ENCODE peak calls at places on chromosomes 2 and 18, in six cellular contexts. M is IMR-90, H is fibroblast of lung, T is PC-3, Z is HCT116, L is K562. X is an unnamed sample. For H3K4me1, the result is how much of the 10 kb centered on the place peaks cover.

GRCh38 chr2:105553538-105554196 is 154.8 kb upstream of the FHL2 start:
- DNase-seq in T (peak), L (no peak), H (peak), M (peak), Z (no peak), X (peak)

GRCh38 chr2:562391-563364 is 114.5 kb downstream of the TMEM18 start:
- DNase-seq in M (no peak), T (no peak), Z (no peak), H (no peak), L (no peak), X (no peak)

GRCh38 chr2:64730551-64731305 is 77.0 kb upstream of the SERTAD2 start:
- DNase-seq in H (peak), M (peak), L (no peak), T (peak), Z (no peak), X (peak)

GRCh38 chr18:22170421-22171262 is 1.3 kb downstream of the GATA6 start:
- DNase-seq in T (peak), H (peak), Z (no peak), M (peak), L (no peak), X (peak)

GRCh38 chr2:149226790-149227189 is 103.6 kb upstream of the LYPD6 start:
- DNase-seq in L (no peak), H (no peak), M (no peak), Z (no peak), T (peak), X (no peak)

GRCh38 chr2:163594572-163594971 is 141.2 kb downstream of the FIGN start:
- DNase-seq in H (peak), T (no peak), Z (no peak), L (no peak), M (no peak), X (no peak)

GRCh38 chr2:120373424-120373823 is 27.5 kb downstream of the INHBB start:
- DNase-seq in H (no peak), L (no peak), Z (no peak), M (no peak), T (no peak), X (no peak)

GRCh38 chr2:88575051-88575450 is 52.2 kb downstream of the EIF2AK3 start:
- DNase-seq in Z (no peak), M (peak), H (no peak), L (no peak), T (no peak), X (peak)

GRCh38 chr2:216596986-216597509 is 36.2 kb upstream of the IGFBP2 start:
- DNase-seq in M (no peak), L (no peak), Z (no peak), H (peak), T (peak), X (peak)

GRCh38 chr2:74740395-74741075 is 86.5 kb downstream of the SEMA4F start:
- DNase-seq in T (peak), H (peak), Z (peak), L (no peak), M (peak), X (peak)

GRCh38 chr18:36688020-36688965 is 140.5 kb downstream of the TPGS2 start:
- DNase-seq in M (peak), H (peak), Z (peak), L (peak), T (peak), X (no peak)

GRCh38 chr2:75560768-75561565 is at the start of gene EVA1A:
- DNase-seq in T (peak), L (no peak), Z (no peak), M (peak), H (peak), X (peak)

GRCh38 chr2:240742602-240743095 is 51.0 kb downstream of the AQP12A start:
- DNase-seq in T (no peak), H (no peak), L (no peak), M (no peak), Z (no peak), X (no peak)

GRCh38 chr2:64296150-64296500 is 151.9 kb upstream of the PELI1 start:
- DNase-seq in L (no peak), T (no peak), M (no peak), Z (no peak), H (no peak), X (no peak)

GRCh38 chr2:219457784-219458369 is 23.2 kb downstream of the SPEG start:
- DNase-seq in L (no peak), H (no peak), T (peak), M (no peak), Z (no peak), X (no peak)

GRCh38 chr2:157784169-157784822 is 91.8 kb downstream of the ACVR1 start:
- DNase-seq in M (peak), H (peak), L (no peak), T (peak), Z (no peak), X (peak)

GRCh38 chr2:157779794-157780193 is 96.3 kb downstream of the ACVR1 start:
- DNase-seq in M (no peak), L (no peak), H (no peak), T (no peak), Z (no peak), X (no peak)

GRCh38 chr2:157780211-157780610 is 95.9 kb downstream of the ACVR1 start:
- DNase-seq in T (no peak), Z (no peak), H (no peak), L (no peak), M (no peak), X (no peak)

GRCh38 chr2:157783180-157783579 is 93.0 kb downstream of the ACVR1 start:
- DNase-seq in L (no peak), H (no peak), Z (no peak), M (no peak), T (no peak), X (no peak)

GRCh38 chr2:157782057-157782845 is 93.9 kb downstream of the ACVR1 start:
- DNase-seq in T (peak), Z (no peak), H (peak), L (peak), M (peak), X (peak)
- H3K4me1 ChIP-seq in T (under half), Z (under half), H (under half), L (under half), M (under half), X (under half)

GRCh38 chr2:241820625-241821384 is 11.8 kb downstream of the NEU4 start:
- DNase-seq in H (no peak), Z (no peak), T (no peak), M (no peak), L (no peak), X (no peak)
- H3K4me2 ChIP-seq in H (no peak), Z (no peak), T (no peak), M (no peak), L (no peak), X (no peak)

DNA sequence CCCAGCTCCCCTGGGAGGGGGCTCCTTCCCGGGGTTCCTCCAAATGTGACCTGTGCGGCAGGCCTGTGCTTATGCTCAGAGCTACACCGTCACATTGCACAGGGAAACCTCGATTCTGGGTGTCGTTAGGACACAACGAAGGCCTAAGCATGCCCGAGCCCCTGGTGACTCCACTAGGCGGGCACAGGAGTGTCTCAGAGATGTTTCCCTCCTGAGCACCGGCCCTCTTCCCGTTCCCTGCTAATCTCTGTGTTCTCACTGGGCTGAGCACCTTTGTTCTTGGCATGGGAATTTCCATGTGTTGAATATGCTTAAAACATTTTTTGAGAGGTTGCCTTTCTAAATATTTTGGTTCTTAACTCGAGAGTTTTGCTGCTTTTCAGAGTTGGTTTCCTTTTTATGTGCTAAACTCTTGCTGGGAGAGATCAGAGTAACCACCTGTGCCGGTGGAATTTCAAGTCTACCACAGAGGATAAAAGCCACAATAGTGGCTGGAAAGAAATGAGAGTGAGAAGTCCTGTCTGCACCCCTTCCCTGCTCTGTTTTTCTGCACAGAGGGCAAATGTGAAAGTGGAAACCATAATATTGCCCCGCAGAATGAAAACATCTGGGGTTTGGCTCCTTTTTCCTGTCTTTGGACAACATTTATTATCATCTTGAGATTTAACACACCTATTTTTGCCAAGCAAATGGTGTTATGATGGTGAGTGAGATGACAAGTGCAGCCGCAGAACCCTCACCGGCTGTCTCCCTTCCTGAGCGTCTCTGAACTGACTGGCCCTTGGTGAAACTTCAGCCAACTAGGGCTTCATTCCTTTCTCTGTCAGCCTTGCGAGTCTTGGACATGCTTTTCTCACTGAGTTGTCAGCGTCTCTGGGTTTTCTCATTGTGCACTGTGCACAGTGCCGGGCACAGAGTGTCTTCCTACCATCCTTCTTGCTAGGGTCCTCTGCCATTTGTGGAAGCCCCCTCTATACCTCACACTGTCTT is 154.1 kb downstream of the VAPA start:
- DNase-seq in H (no peak), Z (no peak), T (no peak), L (no peak), M (no peak), X (no peak)
- H2AFZ ChIP-seq in H (no peak), Z (no peak), T (no peak), L (no peak), M (no peak), X (no peak)

DNA sequence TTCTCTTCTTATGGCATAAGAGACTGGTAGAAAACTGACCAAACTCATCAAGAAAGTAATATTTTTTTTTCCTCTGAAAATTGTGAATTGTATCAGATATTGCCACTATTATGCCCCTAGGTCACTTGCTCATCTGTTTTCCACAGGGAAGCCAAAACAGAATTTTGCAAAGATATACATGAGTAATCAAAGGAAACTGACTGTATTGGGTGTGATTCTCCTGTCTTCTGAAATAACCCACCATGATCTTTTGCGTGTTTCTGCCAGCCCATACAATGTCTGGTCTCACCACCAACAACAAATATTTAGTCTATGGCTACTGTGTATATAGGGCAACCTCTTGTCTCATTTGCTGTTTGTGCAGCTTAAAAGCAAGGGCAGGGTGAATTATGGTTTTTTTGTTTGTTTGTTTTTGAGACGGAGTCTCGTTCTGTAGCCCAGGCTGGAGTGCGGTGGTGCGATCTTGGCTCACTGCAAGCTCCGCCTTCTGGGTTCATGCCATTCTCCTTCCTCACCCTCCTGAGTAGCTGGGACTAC is 26.5 kb downstream of the EPAS1 start:
- DNase-seq in T (no peak), M (no peak), Z (no peak), H (no peak), L (no peak), X (no peak)
- H3K4me1 ChIP-seq in T (under half), M (under half), Z (under half), H (under half), L (half or more), X (under half)

GRCh38 chr2:11699686-11700670 is 30.0 kb upstream of the NTSR2 start:
- DNase-seq in H (no peak), M (no peak), Z (no peak), L (no peak), T (peak), X (no peak)
- H3K4me2 ChIP-seq in H (no peak), M (no peak), Z (no peak), L (no peak), T (no peak), X (no peak)

GRCh38 chr2:25000503-25001328 is 29.0 kb upstream of the DNAJC27 start:
- DNase-seq in T (no peak), Z (no peak), M (peak), H (peak), L (no peak), X (peak)
- H2AFZ ChIP-seq in T (no peak), Z (no peak), M (peak), H (peak), L (no peak), X (peak)

GRCh38 chr2:8049111-8049720 is 632.6 kb upstream of the ID2 start:
- DNase-seq in L (no peak), M (no peak), H (peak), T (no peak), Z (no peak), X (no peak)
- H3K4me1 ChIP-seq in L (under half), M (under half), H (under half), T (under half), Z (under half), X (under half)

GRCh38 chr2:180979935-180980184 is 545 bp upstream of the UBE2E3 start:
- DNase-seq in T (no peak), H (no peak), Z (no peak), M (peak), L (no peak), X (no peak)
- H3K4me2 ChIP-seq in T (peak), H (peak), Z (peak), M (peak), L (peak), X (peak)